ENCODE peak calls at places on chromosomes 13 and 19, in ten cellular contexts. J, E, X, Z, C, I, Y, L, A and H are unnamed samples. For H3K4me1, the result is how much of the 10 kb centered on the place peaks cover.

GRCh38 chr19:5492813-5493409 is 37.7 kb downstream of the ZNRF4 start:
- DNase-seq in Z (no peak), C (no peak), Y (no peak), X (no peak), L (no peak), E (no peak), A (no peak), I (no peak), J (no peak), H (no peak)

GRCh38 chr19:916645-917322 is 349 bp upstream of the KISS1R start:
- DNase-seq in X (no peak), C (no peak), I (no peak), A (peak), L (no peak), Y (no peak), E (no peak), J (no peak), Z (no peak), H (no peak)

GRCh38 chr19:30085394-30085793 is 143.4 kb downstream of the URI1 start:
- DNase-seq in C (peak), A (peak), X (peak), J (no peak), Z (no peak), I (no peak), Y (no peak), E (peak), L (no peak), H (no peak)

GRCh38 chr13:74678308-74678958 is 544.2 kb upstream of the KLF12 start:
- DNase-seq in I (no peak), X (no peak), A (no peak), Z (no peak), E (no peak), C (no peak), Y (no peak), J (no peak), L (no peak), H (no peak)

GRCh38 chr13:30739646-30740642 is 4.6 kb downstream of the ALOX5AP start:
- DNase-seq in I (no peak), Y (peak), X (no peak), A (peak), L (no peak), E (peak), C (no peak), J (no peak), Z (peak), H (peak)

GRCh38 chr13:48184260-48184659 is 48.7 kb upstream of the ITM2B start:
- DNase-seq in X (no peak), Y (no peak), Z (no peak), C (no peak), I (no peak), J (no peak), L (no peak), E (no peak), A (no peak), H (no peak)

GRCh38 chr13:21871302-21871862 is 200.5 kb downstream of the FGF9 start:
- DNase-seq in E (no peak), Z (no peak), I (no peak), X (no peak), A (no peak), Y (no peak), C (no peak), J (peak), L (no peak), H (no peak)

GRCh38 chr13:57557979-57558529 is 73.5 kb upstream of the PCDH17 start:
- DNase-seq in Y (no peak), E (peak), C (no peak), X (no peak), I (peak), A (no peak), L (no peak), Z (no peak), J (no peak), H (no peak)

GRCh38 chr19:56101746-56102535 is 19.2 kb downstream of the ZNF787 start:
- DNase-seq in I (no peak), Y (no peak), C (no peak), J (no peak), L (no peak), X (no peak), Z (no peak), E (no peak), A (no peak), H (no peak)

GRCh38 chr13:83065136-83065535 is 817.1 kb downstream of the SLITRK1 start:
- DNase-seq in A (no peak), Z (no peak), C (peak), I (no peak), E (peak), X (no peak), Y (no peak), L (peak), J (peak), H (no peak)

GRCh38 chr13:106104281-106104901 is 431.1 kb downstream of the EFNB2 start:
- DNase-seq in J (no peak), X (no peak), C (no peak), Z (no peak), Y (no peak), E (peak), A (no peak), I (no peak), L (no peak), H (no peak)

GRCh38 chr19:49889038-49889686 is 7.5 kb downstream of the IL4I1 start:
- DNase-seq in L (no peak), E (no peak), Y (no peak), Z (no peak), A (peak), C (no peak), I (no peak), X (peak), J (no peak), H (peak)

GRCh38 chr19:46296722-46297431 is at the start of gene HIF3A:
- DNase-seq in J (peak), A (peak), L (no peak), E (no peak), C (peak), Z (peak), Y (no peak), X (peak), I (no peak), H (no peak)

GRCh38 chr19:44696939-44697669 is 1.8 kb upstream of the CEACAM16 start:
- DNase-seq in L (no peak), Y (no peak), I (no peak), J (no peak), A (no peak), C (no peak), X (peak), E (no peak), Z (no peak), H (no peak)

GRCh38 chr19:1690570-1691307 is 38.3 kb upstream of the TCF3 start:
- DNase-seq in E (no peak), Z (peak), L (no peak), Y (peak), J (peak), A (peak), X (peak), I (no peak), C (no peak), H (no peak)

GRCh38 chr19:2774953-2775555 is 8.0 kb downstream of the SGTA start:
- DNase-seq in E (no peak), I (no peak), J (no peak), L (no peak), Y (no peak), C (no peak), X (peak), A (no peak), Z (no peak), H (no peak)

GRCh38 chr19:2771786-2772674 is 11.0 kb downstream of the SGTA start:
- DNase-seq in C (peak), I (no peak), E (no peak), L (peak), A (no peak), Y (no peak), Z (no peak), X (no peak), J (no peak), H (no peak)

GRCh38 chr19:2775556-2776430 is 7.3 kb downstream of the SGTA start:
- DNase-seq in E (peak), I (no peak), Z (peak), C (peak), Y (peak), L (peak), A (peak), J (peak), X (peak), H (peak)

GRCh38 chr19:2770055-2771013 is 12.7 kb downstream of the SGTA start:
- DNase-seq in X (no peak), A (no peak), Y (no peak), C (peak), J (no peak), E (peak), I (no peak), Z (no peak), L (peak), H (no peak)

GRCh38 chr19:2774083-2774679 is 8.9 kb downstream of the SGTA start:
- DNase-seq in J (no peak), X (no peak), E (no peak), I (no peak), Z (no peak), Y (no peak), C (peak), L (peak), A (no peak), H (no peak)
- H3K27ac ChIP-seq in J (no peak), X (no peak), E (no peak), I (no peak), Z (no peak), Y (no peak), C (peak), L (peak), A (no peak), H (no peak)

DNA sequence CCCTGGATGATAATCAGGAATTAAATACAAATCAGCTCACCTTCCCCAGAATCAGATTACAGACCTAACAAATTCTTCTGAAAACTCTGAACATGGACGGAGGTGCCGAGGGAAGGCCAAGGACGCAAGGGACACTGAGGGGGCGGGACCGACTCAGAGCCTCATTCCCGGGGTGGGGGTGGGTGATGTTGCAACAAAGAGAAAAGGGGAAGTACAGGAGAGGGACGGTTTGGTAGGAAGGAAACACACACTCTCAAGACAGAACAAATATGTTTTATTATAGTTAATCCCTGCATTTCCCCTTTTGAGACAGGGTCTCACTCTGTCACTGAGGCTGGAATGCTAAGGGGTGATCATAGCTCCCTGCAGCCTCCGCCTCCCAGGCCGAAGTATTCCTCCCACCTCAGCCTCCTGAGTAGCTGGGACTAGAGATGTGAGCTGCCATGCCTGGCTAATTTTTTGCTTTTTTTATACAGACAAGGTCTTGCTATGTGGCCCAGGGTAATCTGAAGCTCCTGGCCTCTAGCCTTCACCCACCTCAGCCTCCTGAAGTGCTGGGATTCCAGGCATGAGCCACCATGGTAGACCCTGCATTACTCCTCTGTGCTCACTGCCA is 786 bp upstream of the LILRA2 start:
- DNase-seq in E (no peak), J (peak), A (peak), Y (no peak), C (no peak), Z (no peak), I (no peak), X (peak), L (no peak), H (no peak)
- H3K4me1 ChIP-seq in E (under half), J (under half), A (under half), Y (under half), C (under half), Z (under half), I (under half), X (under half), L (under half), H (under half)

DNA sequence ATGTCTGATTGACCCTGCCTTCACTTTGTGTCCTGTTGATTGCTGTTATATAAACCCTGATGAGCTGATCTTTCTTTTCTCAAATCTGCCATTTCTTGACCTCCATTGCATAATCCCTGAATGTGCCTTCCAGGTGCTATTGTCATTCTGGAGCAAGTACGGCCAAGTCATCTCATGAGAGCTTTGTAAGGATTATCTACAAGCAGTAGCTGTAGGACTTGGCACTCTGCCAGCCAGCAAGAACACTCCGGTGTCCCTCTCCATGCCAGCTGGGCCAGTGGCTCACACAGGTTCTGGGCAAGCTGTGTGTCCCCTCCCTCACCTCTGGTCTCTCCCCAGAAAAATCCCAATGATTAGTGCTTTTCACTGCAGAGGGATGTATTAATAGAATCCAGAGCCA is 348.1 kb downstream of the FOXO1 start:
- DNase-seq in C (peak), A (peak), Z (peak), Y (no peak), J (no peak), E (no peak), L (peak), I (no peak), X (no peak), H (no peak)
- H3K4me3 ChIP-seq in C (no peak), A (no peak), Z (no peak), Y (no peak), J (no peak), E (no peak), L (no peak), I (no peak), X (no peak), H (no peak)

GRCh38 chr13:109761695-109762094 is 24.7 kb downstream of the IRS2 start:
- DNase-seq in J (no peak), C (no peak), A (no peak), I (no peak), X (no peak), L (no peak), E (no peak), Y (no peak), Z (no peak), H (no peak)

GRCh38 chr13:109764045-109764444 is 22.3 kb downstream of the IRS2 start:
- DNase-seq in Z (no peak), X (no peak), Y (no peak), A (no peak), C (no peak), L (no peak), E (no peak), J (no peak), I (no peak), H (no peak)

GRCh38 chr13:109764474-109765292 is 21.7 kb downstream of the IRS2 start:
- DNase-seq in E (peak), J (no peak), Y (no peak), X (no peak), A (no peak), I (no peak), C (peak), Z (no peak), L (peak), H (no peak)

GRCh38 chr13:109760951-109761350 is 25.4 kb downstream of the IRS2 start:
- DNase-seq in L (no peak), I (no peak), Z (no peak), C (no peak), E (no peak), X (no peak), Y (no peak), A (no peak), J (no peak), H (no peak)

GRCh38 chr13:109762791-109763190 is 23.6 kb downstream of the IRS2 start:
- DNase-seq in E (no peak), I (no peak), Z (no peak), A (no peak), J (no peak), L (no peak), C (no peak), X (no peak), Y (no peak), H (no peak)
- H3K27ac ChIP-seq in E (no peak), I (no peak), Z (no peak), A (no peak), J (no peak), L (peak), C (no peak), X (no peak), Y (no peak), H (no peak)

GRCh38 chr19:13984875-13985741 is 21.0 kb downstream of the RFX1 start:
- DNase-seq in Z (no peak), L (no peak), X (peak), I (no peak), C (no peak), J (peak), A (no peak), Y (peak), E (no peak), H (peak)
- H3K4me1 ChIP-seq in Z (under half), L (under half), X (under half), I (under half), C (under half), J (under half), A (half or more), Y (half or more), E (under half), H (half or more)

GRCh38 chr19:32201661-32202060 is 143.7 kb upstream of the ZNF507 start:
- DNase-seq in A (no peak), Y (no peak), L (no peak), Z (no peak), C (no peak), I (no peak), J (peak), X (no peak), E (no peak), H (no peak)

GRCh38 chr19:32201211-32201610 is 144.2 kb upstream of the ZNF507 start:
- DNase-seq in I (no peak), L (no peak), Z (no peak), E (no peak), Y (no peak), X (no peak), C (no peak), A (no peak), J (peak), H (no peak)

GRCh38 chr19:32200312-32201038 is 144.9 kb upstream of the ZNF507 start:
- DNase-seq in J (peak), X (no peak), Z (no peak), Y (no peak), C (no peak), A (no peak), I (no peak), E (no peak), L (no peak), H (no peak)

GRCh38 chr19:32197896-32198882 is 147.2 kb upstream of the ZNF507 start:
- DNase-seq in J (no peak), L (no peak), Y (no peak), E (no peak), C (no peak), A (no peak), I (no peak), X (no peak), Z (no peak), H (no peak)

DNA sequence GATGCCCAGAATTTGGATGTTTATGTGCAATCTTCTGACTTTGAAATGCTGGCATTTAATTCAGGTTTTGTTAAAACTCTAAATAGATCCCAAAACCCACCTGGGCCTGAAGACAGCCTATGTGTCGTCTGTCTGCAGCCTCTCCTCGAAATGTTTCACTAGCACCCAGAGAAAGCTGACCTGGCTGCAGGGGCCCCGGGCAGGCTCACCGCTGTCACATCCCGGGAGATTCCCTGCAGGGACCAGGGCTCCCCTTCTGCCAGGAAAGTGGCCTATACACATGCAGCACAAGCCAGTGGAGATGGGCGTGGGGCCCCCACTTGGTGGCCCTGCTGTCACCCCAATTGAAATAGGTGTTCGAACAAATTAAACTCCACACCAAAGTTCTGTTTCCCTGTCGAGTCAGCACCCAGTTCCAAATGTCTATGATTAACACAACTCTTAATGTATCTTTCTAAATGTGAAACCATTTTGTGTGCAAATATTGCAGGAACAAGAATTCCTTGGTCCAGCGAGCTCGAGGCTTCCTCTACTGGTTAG is 145.8 kb upstream of the ZNF507 start:
- DNase-seq in E (no peak), C (no peak), J (peak), X (no peak), Z (no peak), I (no peak), L (no peak), Y (no peak), A (no peak), H (no peak)
- H3K4me3 ChIP-seq in E (no peak), C (no peak), J (no peak), X (no peak), Z (no peak), I (no peak), L (no peak), Y (no peak), A (no peak), H (no peak)

DNA sequence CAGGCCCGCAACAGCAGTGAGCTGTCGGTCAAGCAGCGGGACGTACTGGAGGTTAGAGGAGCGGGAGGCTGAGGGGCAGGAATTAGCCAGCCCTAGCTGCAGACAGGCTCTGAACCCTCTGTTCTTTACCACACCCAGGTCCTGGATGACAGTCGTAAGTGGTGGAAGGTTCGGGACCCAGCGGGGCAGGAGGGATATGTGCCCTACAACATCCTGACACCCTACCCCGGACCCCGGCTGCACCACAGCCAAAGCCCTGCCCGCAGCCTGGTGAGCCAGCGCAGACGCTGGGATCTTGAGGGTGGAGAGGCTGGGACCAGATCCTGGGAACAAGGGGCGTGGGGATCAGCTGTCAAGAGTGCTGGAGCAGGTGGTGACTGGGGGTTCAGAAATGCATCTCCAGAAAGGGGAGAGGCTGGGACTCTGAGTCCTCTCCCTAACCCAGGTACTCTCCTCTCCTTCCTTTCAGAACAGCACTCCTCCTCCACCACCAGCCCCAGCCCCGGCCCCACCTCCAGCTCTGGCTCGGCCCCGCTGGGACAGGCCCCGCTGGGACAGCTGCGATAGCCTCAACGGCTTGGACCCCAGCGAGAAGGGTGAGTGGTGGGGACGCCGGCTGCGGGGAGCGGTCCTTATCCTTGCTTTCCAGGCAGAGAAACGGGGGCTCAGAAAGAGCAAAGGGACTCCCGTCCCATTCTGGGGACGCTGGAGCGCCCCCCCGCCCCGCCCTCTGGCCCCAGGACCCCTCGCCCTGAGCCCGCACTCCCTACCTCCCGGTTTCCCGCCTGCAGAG is 10.4 kb downstream of the EPS8L1 start:
- DNase-seq in X (no peak), J (no peak), Z (no peak), C (no peak), Y (no peak), I (no peak), L (no peak), E (no peak), A (no peak), H (no peak)
- H3K27ac ChIP-seq in X (no peak), J (no peak), Z (no peak), C (no peak), Y (no peak), I (no peak), L (no peak), E (no peak), A (no peak), H (no peak)

DNA sequence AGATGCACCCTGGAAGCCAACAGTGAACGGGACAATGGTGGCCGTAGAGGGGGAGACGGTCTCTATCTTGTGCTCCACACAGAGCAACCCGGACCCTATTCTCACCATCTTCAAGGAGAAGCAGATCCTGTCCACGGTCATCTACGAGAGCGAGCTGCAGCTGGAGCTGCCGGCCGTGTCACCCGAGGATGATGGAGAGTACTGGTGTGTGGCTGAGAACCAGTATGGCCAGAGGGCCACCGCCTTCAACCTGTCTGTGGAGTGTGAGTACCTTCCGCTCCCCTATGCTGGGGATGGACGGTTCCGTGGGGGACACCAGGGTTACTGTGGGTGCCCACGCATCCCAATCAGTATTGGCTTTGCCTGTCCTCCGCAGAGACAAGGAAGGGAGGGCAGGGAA is 10.5 kb downstream of the MAG start:
- DNase-seq in Y (no peak), X (no peak), L (no peak), E (no peak), J (no peak), A (no peak), Z (no peak), I (no peak), C (no peak), H (no peak)
- H3K4me1 ChIP-seq in Y (under half), X (under half), L (under half), E (under half), J (under half), A (half or more), Z (under half), I (under half), C (under half), H (under half)

GRCh38 chr13:110850006-110850405 is 64.9 kb downstream of the ANKRD10 start:
- DNase-seq in C (no peak), I (no peak), L (no peak), A (no peak), Y (no peak), J (no peak), E (no peak), X (no peak), Z (no peak), H (no peak)
- H3K4me3 ChIP-seq in C (no peak), I (no peak), L (no peak), A (no peak), Y (no peak), J (no peak), E (no peak), X (no peak), Z (no peak), H (no peak)